ENCODE peak calls at places on chromosomes 5 and 9, in five cellular contexts. One of them, this sample, is unnamed.

GRCh38 chr5:154756203-154756870 is 1.2 kb downstream of the LARP1 start:
- DNase-seq in naive thymus-derived CD8-positive, alpha-beta T cell: peak; percentile 68
- DNase-seq in NCI-H2227 treated with DMSO at 0.1 percent for 48 hours: no peak
- DNase-seq in RCC 7860: no peak
- DNase-seq in GDM1: no peak
- DNase-seq in this sample: peak; percentile 36

GRCh38 chr5:72189135-72189534 is 81.9 kb downstream of the MAP1B start:
- DNase-seq in naive thymus-derived CD8-positive, alpha-beta T cell: no peak
- DNase-seq in NCI-H2227 treated with DMSO at 0.1 percent for 48 hours: no peak
- DNase-seq in RCC 7860: no peak
- DNase-seq in GDM1: no peak
- DNase-seq in this sample: no peak

GRCh38 chr9:133780962-133781827 is 43.0 kb upstream of the SARDH start:
- DNase-seq in naive thymus-derived CD8-positive, alpha-beta T cell: no peak
- DNase-seq in NCI-H2227 treated with DMSO at 0.1 percent for 48 hours: no peak
- DNase-seq in RCC 7860: no peak
- DNase-seq in GDM1: no peak
- DNase-seq in this sample: no peak

GRCh38 chr5:122972877-122973276 is 63.6 kb downstream of the PPIC start:
- DNase-seq in naive thymus-derived CD8-positive, alpha-beta T cell: no peak
- DNase-seq in NCI-H2227 treated with DMSO at 0.1 percent for 48 hours: no peak
- DNase-seq in RCC 7860: peak; percentile 78
- DNase-seq in GDM1: no peak
- DNase-seq in this sample: no peak

GRCh38 chr9:132162764-132163456 is 1.1 kb downstream of the NTNG2 start:
- DNase-seq in naive thymus-derived CD8-positive, alpha-beta T cell: no peak
- DNase-seq in NCI-H2227 treated with DMSO at 0.1 percent for 48 hours: no peak
- DNase-seq in RCC 7860: no peak
- DNase-seq in GDM1: no peak
- DNase-seq in this sample: no peak

GRCh38 chr9:130488621-130489330 is 44.0 kb downstream of the ASS1 start:
- DNase-seq in naive thymus-derived CD8-positive, alpha-beta T cell: peak; percentile 61
- DNase-seq in NCI-H2227 treated with DMSO at 0.1 percent for 48 hours: peak; percentile 82
- DNase-seq in RCC 7860: no peak
- DNase-seq in GDM1: no peak
- DNase-seq in this sample: no peak

GRCh38 chr9:79604921-79605562 is 33.3 kb downstream of the TLE4 start:
- DNase-seq in naive thymus-derived CD8-positive, alpha-beta T cell: no peak
- DNase-seq in NCI-H2227 treated with DMSO at 0.1 percent for 48 hours: no peak
- DNase-seq in RCC 7860: no peak
- DNase-seq in GDM1: no peak
- DNase-seq in this sample: no peak

GRCh38 chr5:69415584-69415958 is 655 bp downstream of the MARVELD2 start:
- DNase-seq in naive thymus-derived CD8-positive, alpha-beta T cell: no peak
- DNase-seq in NCI-H2227 treated with DMSO at 0.1 percent for 48 hours: no peak
- DNase-seq in RCC 7860: no peak
- DNase-seq in GDM1: no peak
- DNase-seq in this sample: no peak

GRCh38 chr9:116837038-116837998 is 150.2 kb downstream of the TRIM32 start:
- DNase-seq in naive thymus-derived CD8-positive, alpha-beta T cell: no peak
- DNase-seq in NCI-H2227 treated with DMSO at 0.1 percent for 48 hours: no peak
- DNase-seq in RCC 7860: no peak
- DNase-seq in GDM1: no peak
- DNase-seq in this sample: no peak

GRCh38 chr9:132583584-132584304 is 1.3 kb downstream of the BARHL1 start:
- DNase-seq in naive thymus-derived CD8-positive, alpha-beta T cell: no peak
- DNase-seq in NCI-H2227 treated with DMSO at 0.1 percent for 48 hours: no peak
- DNase-seq in RCC 7860: no peak
- DNase-seq in GDM1: no peak
- DNase-seq in this sample: no peak

GRCh38 chr9:81874926-81875325 is 53.3 kb upstream of the SPATA31D4 start:
- DNase-seq in naive thymus-derived CD8-positive, alpha-beta T cell: no peak
- DNase-seq in NCI-H2227 treated with DMSO at 0.1 percent for 48 hours: no peak
- DNase-seq in RCC 7860: no peak
- DNase-seq in GDM1: no peak
- DNase-seq in this sample: no peak

GRCh38 chr5:95284512-95285405 is at the start of gene MCTP1:
- DNase-seq in naive thymus-derived CD8-positive, alpha-beta T cell: no peak
- DNase-seq in NCI-H2227 treated with DMSO at 0.1 percent for 48 hours: peak; percentile 48
- DNase-seq in RCC 7860: no peak
- DNase-seq in GDM1: peak; percentile 12
- DNase-seq in this sample: peak; percentile 11

GRCh38 chr5:134018154-134018985 is 13.6 kb upstream of the VDAC1 start:
- DNase-seq in naive thymus-derived CD8-positive, alpha-beta T cell: no peak
- DNase-seq in NCI-H2227 treated with DMSO at 0.1 percent for 48 hours: no peak
- DNase-seq in RCC 7860: peak; percentile 77
- DNase-seq in GDM1: no peak
- DNase-seq in this sample: no peak

GRCh38 chr5:83009408-83009807 is 67.8 kb downstream of the TMEM167A start:
- DNase-seq in naive thymus-derived CD8-positive, alpha-beta T cell: no peak
- DNase-seq in NCI-H2227 treated with DMSO at 0.1 percent for 48 hours: no peak
- DNase-seq in RCC 7860: no peak
- DNase-seq in GDM1: no peak
- DNase-seq in this sample: no peak

GRCh38 chr9:105244996-105245719 is 707 bp downstream of the SLC44A1 start:
- DNase-seq in naive thymus-derived CD8-positive, alpha-beta T cell: peak; percentile 72
- DNase-seq in NCI-H2227 treated with DMSO at 0.1 percent for 48 hours: no peak
- DNase-seq in RCC 7860: no peak
- DNase-seq in GDM1: peak; percentile 20
- DNase-seq in this sample: peak; percentile 56

GRCh38 chr5:40679998-40680681 is 425 bp downstream of the PTGER4 start:
- DNase-seq in naive thymus-derived CD8-positive, alpha-beta T cell: peak; percentile 70
- DNase-seq in NCI-H2227 treated with DMSO at 0.1 percent for 48 hours: peak; percentile 40
- DNase-seq in RCC 7860: no peak
- DNase-seq in GDM1: no peak
- DNase-seq in this sample: peak; percentile 33

GRCh38 chr5:38465045-38465444 is 91.4 kb downstream of the LIFR start:
- DNase-seq in naive thymus-derived CD8-positive, alpha-beta T cell: no peak
- DNase-seq in NCI-H2227 treated with DMSO at 0.1 percent for 48 hours: no peak
- DNase-seq in RCC 7860: no peak
- DNase-seq in GDM1: no peak
- DNase-seq in this sample: no peak

GRCh38 chr9:83274787-83275186 is 211.8 kb upstream of the RASEF start:
- DNase-seq in naive thymus-derived CD8-positive, alpha-beta T cell: no peak
- DNase-seq in NCI-H2227 treated with DMSO at 0.1 percent for 48 hours: no peak
- DNase-seq in RCC 7860: no peak
- DNase-seq in GDM1: no peak
- DNase-seq in this sample: no peak

GRCh38 chr5:41003670-41004376 is 67.3 kb downstream of the MROH2B start:
- DNase-seq in naive thymus-derived CD8-positive, alpha-beta T cell: no peak
- DNase-seq in NCI-H2227 treated with DMSO at 0.1 percent for 48 hours: no peak
- DNase-seq in RCC 7860: no peak
- DNase-seq in GDM1: no peak
- DNase-seq in this sample: no peak

GRCh38 chr5:137566780-137567179 is 67.7 kb upstream of the SPOCK1 start:
- DNase-seq in naive thymus-derived CD8-positive, alpha-beta T cell: no peak
- DNase-seq in NCI-H2227 treated with DMSO at 0.1 percent for 48 hours: no peak
- DNase-seq in RCC 7860: no peak
- DNase-seq in GDM1: no peak
- DNase-seq in this sample: no peak

GRCh38 chr5:181185560-181185959 is 19.4 kb downstream of the TRIM7 start:
- DNase-seq in naive thymus-derived CD8-positive, alpha-beta T cell: no peak
- DNase-seq in NCI-H2227 treated with DMSO at 0.1 percent for 48 hours: no peak
- DNase-seq in RCC 7860: no peak
- DNase-seq in GDM1: no peak
- DNase-seq in this sample: no peak

GRCh38 chr9:116270559-116270958 is 117.0 kb downstream of the PAPPA start:
- DNase-seq in naive thymus-derived CD8-positive, alpha-beta T cell: no peak
- DNase-seq in NCI-H2227 treated with DMSO at 0.1 percent for 48 hours: no peak
- DNase-seq in RCC 7860: no peak
- DNase-seq in GDM1: no peak
- DNase-seq in this sample: no peak

GRCh38 chr5:9513825-9514224 is 32.0 kb downstream of the SEMA5A start:
- DNase-seq in naive thymus-derived CD8-positive, alpha-beta T cell: no peak
- DNase-seq in NCI-H2227 treated with DMSO at 0.1 percent for 48 hours: no peak
- DNase-seq in RCC 7860: no peak
- DNase-seq in GDM1: no peak
- DNase-seq in this sample: no peak

GRCh38 chr9:138007566-138008080 is 130.0 kb downstream of the CACNA1B start:
- DNase-seq in naive thymus-derived CD8-positive, alpha-beta T cell: no peak
- DNase-seq in NCI-H2227 treated with DMSO at 0.1 percent for 48 hours: no peak
- DNase-seq in RCC 7860: no peak
- DNase-seq in GDM1: no peak
- DNase-seq in this sample: no peak

GRCh38 chr9:27394826-27395201 is 97.9 kb upstream of the EQTN start:
- DNase-seq in naive thymus-derived CD8-positive, alpha-beta T cell: no peak
- DNase-seq in NCI-H2227 treated with DMSO at 0.1 percent for 48 hours: no peak
- DNase-seq in RCC 7860: no peak
- DNase-seq in GDM1: no peak
- DNase-seq in this sample: no peak

GRCh38 chr9:107487521-107488399 is 1.8 kb downstream of the KLF4 start:
- DNase-seq in naive thymus-derived CD8-positive, alpha-beta T cell: no peak
- DNase-seq in NCI-H2227 treated with DMSO at 0.1 percent for 48 hours: no peak
- DNase-seq in RCC 7860: no peak
- DNase-seq in GDM1: no peak
- DNase-seq in this sample: peak; percentile 56

GRCh38 chr5:137954131-137954879 is 65.0 kb downstream of the PKD2L2 start:
- DNase-seq in naive thymus-derived CD8-positive, alpha-beta T cell: no peak
- DNase-seq in NCI-H2227 treated with DMSO at 0.1 percent for 48 hours: no peak
- DNase-seq in RCC 7860: peak; percentile 71
- DNase-seq in GDM1: no peak
- DNase-seq in this sample: no peak

GRCh38 chr9:135047026-135047350 is 40.5 kb upstream of the OLFM1 start:
- DNase-seq in naive thymus-derived CD8-positive, alpha-beta T cell: no peak
- DNase-seq in NCI-H2227 treated with DMSO at 0.1 percent for 48 hours: no peak
- DNase-seq in RCC 7860: no peak
- DNase-seq in GDM1: no peak
- DNase-seq in this sample: no peak

GRCh38 chr9:122342323-122343050 is 28.3 kb upstream of the PTGS1 start:
- DNase-seq in naive thymus-derived CD8-positive, alpha-beta T cell: no peak
- DNase-seq in NCI-H2227 treated with DMSO at 0.1 percent for 48 hours: no peak
- DNase-seq in RCC 7860: no peak
- DNase-seq in GDM1: no peak
- DNase-seq in this sample: no peak

This sample was measured in naive B cell.